ENCODE peak calls at places on chromosomes 6 and 20, in seven cellular contexts. One of them, this sample, is unnamed.

GRCh38 chr6:35048031-35048613 is 93.0 kb downstream of the TCP11 start:
- DNase-seq in fibroblast of the aortic adventitia: no peak
- DNase-seq in breast epithelium: no peak
- DNase-seq in IMR-90: no peak
- DNase-seq in esophagus muscularis mucosa: no peak
- DNase-seq in fibroblast of lung: no peak
- DNase-seq in astrocyte: no peak
- DNase-seq in this sample: no peak

GRCh38 chr6:144284753-144285547 is at the start of gene UTRN:
- DNase-seq in fibroblast of lung: peak
- DNase-seq in astrocyte: peak
- DNase-seq in IMR-90: peak
- DNase-seq in esophagus muscularis mucosa: peak
- DNase-seq in fibroblast of the aortic adventitia: peak
- DNase-seq in breast epithelium: peak
- DNase-seq in this sample: no peak

GRCh38 chr6:8182209-8182845 is 80.0 kb upstream of the EEF1E1 start:
- DNase-seq in astrocyte: no peak
- DNase-seq in esophagus muscularis mucosa: no peak
- DNase-seq in fibroblast of the aortic adventitia: peak
- DNase-seq in breast epithelium: no peak
- DNase-seq in fibroblast of lung: peak
- DNase-seq in IMR-90: peak
- DNase-seq in this sample: no peak

GRCh38 chr20:1897486-1897885 is 2.3 kb downstream of the SIRPA start:
- DNase-seq in IMR-90: no peak
- DNase-seq in fibroblast of lung: peak
- DNase-seq in astrocyte: no peak
- DNase-seq in esophagus muscularis mucosa: no peak
- DNase-seq in breast epithelium: no peak
- DNase-seq in fibroblast of the aortic adventitia: peak
- DNase-seq in this sample: no peak

GRCh38 chr20:47351643-47352331 is 4.7 kb downstream of the ZMYND8 start:
- DNase-seq in astrocyte: no peak
- DNase-seq in fibroblast of the aortic adventitia: peak
- DNase-seq in breast epithelium: no peak
- DNase-seq in IMR-90: no peak
- DNase-seq in esophagus muscularis mucosa: no peak
- DNase-seq in fibroblast of lung: no peak
- DNase-seq in this sample: no peak

GRCh38 chr20:50421356-50422340 is 88.5 kb upstream of the PTPN1 start:
- DNase-seq in esophagus muscularis mucosa: no peak
- DNase-seq in IMR-90: no peak
- DNase-seq in breast epithelium: no peak
- DNase-seq in astrocyte: no peak
- DNase-seq in fibroblast of lung: no peak
- DNase-seq in fibroblast of the aortic adventitia: no peak
- DNase-seq in this sample: no peak

GRCh38 chr6:8006208-8006607 is 58.0 kb downstream of the BLOC1S5 start:
- DNase-seq in breast epithelium: no peak
- DNase-seq in fibroblast of the aortic adventitia: peak
- DNase-seq in IMR-90: peak
- DNase-seq in astrocyte: no peak
- DNase-seq in esophagus muscularis mucosa: no peak
- DNase-seq in fibroblast of lung: peak
- DNase-seq in this sample: no peak

GRCh38 chr20:8309638-8310037 is 177.6 kb downstream of the PLCB1 start:
- DNase-seq in IMR-90: peak
- DNase-seq in esophagus muscularis mucosa: no peak
- DNase-seq in breast epithelium: no peak
- DNase-seq in fibroblast of lung: no peak
- DNase-seq in fibroblast of the aortic adventitia: no peak
- DNase-seq in astrocyte: peak
- DNase-seq in this sample: peak

GRCh38 chr6:106439459-106439858 is 78.9 kb downstream of the CRYBG1 start:
- DNase-seq in IMR-90: no peak
- DNase-seq in breast epithelium: no peak
- DNase-seq in esophagus muscularis mucosa: no peak
- DNase-seq in astrocyte: no peak
- DNase-seq in fibroblast of the aortic adventitia: no peak
- DNase-seq in fibroblast of lung: no peak
- DNase-seq in this sample: no peak

GRCh38 chr6:149331871-149332270 is 14.4 kb downstream of the TAB2 start:
- DNase-seq in fibroblast of lung: no peak
- DNase-seq in IMR-90: peak
- DNase-seq in fibroblast of the aortic adventitia: no peak
- DNase-seq in esophagus muscularis mucosa: no peak
- DNase-seq in astrocyte: peak
- DNase-seq in breast epithelium: no peak
- DNase-seq in this sample: no peak

GRCh38 chr20:14631011-14631410 is 293.6 kb upstream of the FLRT3 start:
- DNase-seq in fibroblast of the aortic adventitia: no peak
- DNase-seq in esophagus muscularis mucosa: no peak
- DNase-seq in breast epithelium: no peak
- DNase-seq in astrocyte: no peak
- DNase-seq in IMR-90: no peak
- DNase-seq in fibroblast of lung: no peak
- DNase-seq in this sample: no peak

GRCh38 chr6:148835920-148836441 is 89.2 kb downstream of the UST start:
- DNase-seq in fibroblast of the aortic adventitia: peak
- DNase-seq in IMR-90: peak
- DNase-seq in breast epithelium: no peak
- DNase-seq in fibroblast of lung: peak
- DNase-seq in esophagus muscularis mucosa: no peak
- DNase-seq in astrocyte: peak
- DNase-seq in this sample: peak

GRCh38 chr6:143357152-143357551 is 93.3 kb downstream of the ADAT2 start:
- DNase-seq in breast epithelium: no peak
- DNase-seq in IMR-90: no peak
- DNase-seq in fibroblast of lung: no peak
- DNase-seq in astrocyte: no peak
- DNase-seq in fibroblast of the aortic adventitia: no peak
- DNase-seq in esophagus muscularis mucosa: no peak
- DNase-seq in this sample: no peak

GRCh38 chr6:35259946-35260626 is 551 bp downstream of the ZNF76 start:
- DNase-seq in fibroblast of lung: peak
- DNase-seq in fibroblast of the aortic adventitia: peak
- DNase-seq in IMR-90: peak
- DNase-seq in astrocyte: no peak
- DNase-seq in esophagus muscularis mucosa: peak
- DNase-seq in breast epithelium: peak
- DNase-seq in this sample: no peak

GRCh38 chr6:167930300-167930699 is 67.2 kb upstream of the KIF25 start:
- DNase-seq in astrocyte: peak
- DNase-seq in fibroblast of the aortic adventitia: peak
- DNase-seq in fibroblast of lung: peak
- DNase-seq in breast epithelium: no peak
- DNase-seq in esophagus muscularis mucosa: no peak
- DNase-seq in IMR-90: peak
- DNase-seq in this sample: no peak

GRCh38 chr20:48012401-48012974 is 227.2 kb upstream of the SULF2 start:
- DNase-seq in astrocyte: peak
- DNase-seq in fibroblast of the aortic adventitia: peak
- DNase-seq in esophagus muscularis mucosa: no peak
- DNase-seq in IMR-90: peak
- DNase-seq in breast epithelium: no peak
- DNase-seq in fibroblast of lung: peak
- DNase-seq in this sample: peak

GRCh38 chr6:149888113-149888512 is 9.8 kb downstream of the RAET1E start:
- DNase-seq in fibroblast of lung: no peak
- DNase-seq in fibroblast of the aortic adventitia: no peak
- DNase-seq in astrocyte: no peak
- DNase-seq in IMR-90: no peak
- DNase-seq in esophagus muscularis mucosa: no peak
- DNase-seq in breast epithelium: no peak
- DNase-seq in this sample: no peak

GRCh38 chr6:106913676-106914280 is 60.8 kb downstream of the CD24 start:
- DNase-seq in IMR-90: no peak
- DNase-seq in breast epithelium: no peak
- DNase-seq in fibroblast of lung: no peak
- DNase-seq in esophagus muscularis mucosa: peak
- DNase-seq in astrocyte: no peak
- DNase-seq in fibroblast of the aortic adventitia: no peak
- DNase-seq in this sample: no peak

GRCh38 chr20:51628533-51629398 is 86.2 kb upstream of the NFATC2 start:
- DNase-seq in breast epithelium: no peak
- DNase-seq in fibroblast of lung: peak
- DNase-seq in astrocyte: peak
- DNase-seq in IMR-90: peak
- DNase-seq in esophagus muscularis mucosa: no peak
- DNase-seq in fibroblast of the aortic adventitia: peak
- DNase-seq in this sample: no peak

GRCh38 chr20:47122560-47122959 is 227.9 kb downstream of the EYA2 start:
- DNase-seq in fibroblast of the aortic adventitia: no peak
- DNase-seq in esophagus muscularis mucosa: no peak
- DNase-seq in astrocyte: no peak
- DNase-seq in fibroblast of lung: peak
- DNase-seq in IMR-90: no peak
- DNase-seq in breast epithelium: no peak
- DNase-seq in this sample: no peak

GRCh38 chr20:19252670-19253120 is 40.3 kb downstream of the SLC24A3 start:
- DNase-seq in breast epithelium: no peak
- DNase-seq in IMR-90: no peak
- DNase-seq in fibroblast of lung: peak
- DNase-seq in esophagus muscularis mucosa: peak
- DNase-seq in fibroblast of the aortic adventitia: no peak
- DNase-seq in astrocyte: no peak
- DNase-seq in this sample: peak

GRCh38 chr6:153131037-153131981 is at the start of gene RGS17:
- DNase-seq in fibroblast of the aortic adventitia: peak
- DNase-seq in breast epithelium: no peak
- DNase-seq in fibroblast of lung: peak
- DNase-seq in IMR-90: peak
- DNase-seq in esophagus muscularis mucosa: no peak
- DNase-seq in astrocyte: peak
- DNase-seq in this sample: no peak

GRCh38 chr6:153129873-153130514 is 1.1 kb downstream of the RGS17 start:
- DNase-seq in astrocyte: no peak
- DNase-seq in breast epithelium: no peak
- DNase-seq in fibroblast of lung: no peak
- DNase-seq in IMR-90: peak
- DNase-seq in fibroblast of the aortic adventitia: peak
- DNase-seq in esophagus muscularis mucosa: no peak
- DNase-seq in this sample: no peak

GRCh38 chr6:153135681-153136080 is 4.6 kb upstream of the RGS17 start:
- DNase-seq in fibroblast of the aortic adventitia: no peak
- DNase-seq in fibroblast of lung: no peak
- DNase-seq in esophagus muscularis mucosa: no peak
- DNase-seq in breast epithelium: no peak
- DNase-seq in astrocyte: no peak
- DNase-seq in IMR-90: no peak
- DNase-seq in this sample: no peak

GRCh38 chr6:153126218-153126617 is 4.9 kb downstream of the RGS17 start:
- DNase-seq in fibroblast of lung: no peak
- DNase-seq in astrocyte: no peak
- DNase-seq in fibroblast of the aortic adventitia: no peak
- DNase-seq in esophagus muscularis mucosa: no peak
- DNase-seq in breast epithelium: no peak
- DNase-seq in IMR-90: no peak
- DNase-seq in this sample: no peak

GRCh38 chr6:153130515-153131036 is 506 bp downstream of the RGS17 start:
- DNase-seq in IMR-90: no peak
- DNase-seq in astrocyte: no peak
- DNase-seq in breast epithelium: no peak
- DNase-seq in fibroblast of the aortic adventitia: no peak
- DNase-seq in esophagus muscularis mucosa: no peak
- DNase-seq in fibroblast of lung: no peak
- DNase-seq in this sample: no peak
- H3K4me3 ChIP-seq in IMR-90: peak
- H3K4me3 ChIP-seq in astrocyte: peak
- H3K4me3 ChIP-seq in breast epithelium: peak
- H3K4me3 ChIP-seq in fibroblast of the aortic adventitia: peak
- H3K4me3 ChIP-seq in esophagus muscularis mucosa: peak
- H3K4me3 ChIP-seq in fibroblast of lung: peak
- H3K4me3 ChIP-seq in this sample: peak

GRCh38 chr6:31738048-31738979 is 1.5 kb upstream of the MSH5 start:
- DNase-seq in fibroblast of lung: peak
- DNase-seq in astrocyte: peak
- DNase-seq in esophagus muscularis mucosa: no peak
- DNase-seq in breast epithelium: peak
- DNase-seq in IMR-90: peak
- DNase-seq in fibroblast of the aortic adventitia: peak
- DNase-seq in this sample: no peak
- TF ChIP-seq CTCF in fibroblast of lung: peak
- TF ChIP-seq CTCF in astrocyte: no peak
- TF ChIP-seq CTCF in esophagus muscularis mucosa: no peak
- TF ChIP-seq CTCF in breast epithelium: peak
- TF ChIP-seq CTCF in IMR-90: peak
- TF ChIP-seq CTCF in fibroblast of the aortic adventitia: peak
- TF ChIP-seq CTCF in this sample: peak

GRCh38 chr6:147207851-147208754 is 3.9 kb downstream of the STXBP5 start:
- DNase-seq in fibroblast of lung: no peak
- DNase-seq in astrocyte: peak
- DNase-seq in IMR-90: peak
- DNase-seq in esophagus muscularis mucosa: no peak
- DNase-seq in fibroblast of the aortic adventitia: peak
- DNase-seq in breast epithelium: no peak
- DNase-seq in this sample: no peak
- H3K4me3 ChIP-seq in fibroblast of lung: peak
- H3K4me3 ChIP-seq in astrocyte: no peak
- H3K4me3 ChIP-seq in IMR-90: no peak
- H3K4me3 ChIP-seq in esophagus muscularis mucosa: peak
- H3K4me3 ChIP-seq in fibroblast of the aortic adventitia: peak
- H3K4me3 ChIP-seq in breast epithelium: peak
- H3K4me3 ChIP-seq in this sample: no peak

GRCh38 chr20:25285091-25285647 is 37.3 kb downstream of the PYGB start:
- DNase-seq in IMR-90: no peak
- DNase-seq in astrocyte: no peak
- DNase-seq in esophagus muscularis mucosa: no peak
- DNase-seq in fibroblast of the aortic adventitia: no peak
- DNase-seq in fibroblast of lung: no peak
- DNase-seq in breast epithelium: peak
- DNase-seq in this sample: no peak
- TF ChIP-seq CTCF in IMR-90: peak
- TF ChIP-seq CTCF in astrocyte: no peak
- TF ChIP-seq CTCF in esophagus muscularis mucosa: no peak
- TF ChIP-seq CTCF in fibroblast of the aortic adventitia: no peak
- TF ChIP-seq CTCF in fibroblast of lung: no peak
- TF ChIP-seq CTCF in breast epithelium: no peak
- TF ChIP-seq CTCF in this sample: no peak